ENCODE peak calls at places on chromosomes 11 and 22, in four cellular contexts. U is tibial artery, W is kidney, T is SJSA1. V is an unnamed sample.

GRCh38 chr11:99160447-99160846 is 139.7 kb downstream of the CNTN5 start:
- DNase-seq in U (no peak), T (no peak), W (no peak), V (no peak)

GRCh38 chr11:93521086-93521485 is 22.1 kb downstream of the SMCO4 start:
- DNase-seq in W (no peak), U (no peak), T (no peak), V (no peak)

GRCh38 chr11:93568726-93569125 is 25.5 kb upstream of the SMCO4 start:
- DNase-seq in W (no peak), T (no peak), U (no peak), V (no peak)

GRCh38 chr22:49243335-49243734 is 584.3 kb downstream of the BRD1 start:
- DNase-seq in W (peak), U (no peak), T (no peak), V (no peak)

GRCh38 chr11:22371188-22371587 is 33.0 kb downstream of the SLC17A6 start:
- DNase-seq in U (no peak), T (no peak), W (no peak), V (no peak)

GRCh38 chr22:49503896-49504521 is 323.7 kb downstream of the BRD1 start:
- DNase-seq in W (no peak), U (no peak), T (no peak), V (no peak)

GRCh38 chr11:75249704-75250103 is 9.1 kb downstream of the TPBGL start:
- DNase-seq in U (peak), T (no peak), W (no peak), V (no peak)

GRCh38 chr22:19873138-19873959 is 18.7 kb upstream of the GNB1L start:
- DNase-seq in U (peak), W (peak), T (no peak), V (no peak)

GRCh38 chr22:21710156-21710555 is 25.4 kb downstream of the YPEL1 start:
- DNase-seq in U (no peak), T (no peak), W (no peak), V (no peak)

GRCh38 chr22:42676059-42676607 is 26.9 kb upstream of the CYB5R3 start:
- DNase-seq in T (no peak), W (no peak), U (no peak), V (no peak)

GRCh38 chr22:31107206-31108118 is at the start of gene SELENOM:
- DNase-seq in T (peak), U (peak), W (peak), V (peak)

GRCh38 chr11:77596626-77597025 is 6.9 kb downstream of the AQP11 start:
- DNase-seq in U (no peak), T (no peak), W (no peak), V (no peak)

GRCh38 chr22:49871482-49871881 is 17.8 kb downstream of the ZBED4 start:
- DNase-seq in U (no peak), W (no peak), T (no peak), V (no peak)

GRCh38 chr11:10197091-10197490 is 96.9 kb downstream of the SBF2 start:
- DNase-seq in U (no peak), T (no peak), W (no peak), V (no peak)

GRCh38 chr11:17504330-17505107 is 27.9 kb upstream of the ABCC8 start:
- DNase-seq in U (peak), W (peak), T (peak), V (peak)

GRCh38 chr11:134576286-134576685 is 164.2 kb upstream of the B3GAT1 start:
- DNase-seq in W (no peak), T (no peak), U (no peak), V (no peak)

GRCh38 chr11:113119074-113119473 is 157.9 kb downstream of the NCAM1 start:
- DNase-seq in U (no peak), T (peak), W (no peak), V (no peak)

GRCh38 chr11:19164230-19164855 is 37.4 kb downstream of the CSRP3 start:
- DNase-seq in W (no peak), T (no peak), U (no peak), V (no peak)

GRCh38 chr22:25153961-25154685 is 45.5 kb upstream of the CRYBB3 start:
- DNase-seq in T (no peak), W (no peak), U (peak), V (peak)

GRCh38 chr11:93249437-93250210 is 51.8 kb upstream of the SLC36A4 start:
- DNase-seq in T (no peak), U (no peak), W (no peak), V (no peak)

GRCh38 chr11:99638073-99638553 is 617.4 kb downstream of the CNTN5 start:
- DNase-seq in T (no peak), W (no peak), U (no peak), V (no peak)

GRCh38 chr11:31873115-31873514 is 62.0 kb upstream of the PAX6 start:
- DNase-seq in U (no peak), T (no peak), W (no peak), V (no peak)

GRCh38 chr22:45009881-45010531 is at the start of gene PHF21B:
- DNase-seq in T (peak), W (peak), U (no peak), V (peak)

GRCh38 chr11:5303643-5304042 is 1.9 kb upstream of the OR51B4 start:
- DNase-seq in U (no peak), W (no peak), T (no peak), V (no peak)

GRCh38 chr11:112659185-112659584 is 302.0 kb upstream of the NCAM1 start:
- DNase-seq in T (no peak), U (no peak), W (no peak), V (no peak)

GRCh38 chr11:128559496-128560103 is 27.8 kb downstream of the ETS1 start:
- DNase-seq in U (no peak), T (no peak), W (no peak), V (no peak)

GRCh38 chr22:25137577-25138525 is 61.8 kb upstream of the CRYBB3 start:
- DNase-seq in W (no peak), T (no peak), U (no peak), V (no peak)

GRCh38 chr11:13052130-13052541 is 43.0 kb downstream of the RASSF10 start:
- DNase-seq in W (no peak), U (no peak), T (no peak), V (no peak)

GRCh38 chr22:38312261-38312800 is 4.9 kb downstream of the CSNK1E start:
- DNase-seq in U (no peak), T (no peak), W (no peak), V (no peak)

GRCh38 chr22:38308791-38309498 is 8.3 kb downstream of the CSNK1E start:
- DNase-seq in T (no peak), U (no peak), W (no peak), V (no peak)

GRCh38 chr22:38311331-38311635 is 6.0 kb downstream of the CSNK1E start:
- DNase-seq in U (no peak), T (peak), W (no peak), V (no peak)

GRCh38 chr22:38310518-38311330 is 6.5 kb downstream of the CSNK1E start:
- DNase-seq in U (peak), T (peak), W (no peak), V (no peak)

DNA sequence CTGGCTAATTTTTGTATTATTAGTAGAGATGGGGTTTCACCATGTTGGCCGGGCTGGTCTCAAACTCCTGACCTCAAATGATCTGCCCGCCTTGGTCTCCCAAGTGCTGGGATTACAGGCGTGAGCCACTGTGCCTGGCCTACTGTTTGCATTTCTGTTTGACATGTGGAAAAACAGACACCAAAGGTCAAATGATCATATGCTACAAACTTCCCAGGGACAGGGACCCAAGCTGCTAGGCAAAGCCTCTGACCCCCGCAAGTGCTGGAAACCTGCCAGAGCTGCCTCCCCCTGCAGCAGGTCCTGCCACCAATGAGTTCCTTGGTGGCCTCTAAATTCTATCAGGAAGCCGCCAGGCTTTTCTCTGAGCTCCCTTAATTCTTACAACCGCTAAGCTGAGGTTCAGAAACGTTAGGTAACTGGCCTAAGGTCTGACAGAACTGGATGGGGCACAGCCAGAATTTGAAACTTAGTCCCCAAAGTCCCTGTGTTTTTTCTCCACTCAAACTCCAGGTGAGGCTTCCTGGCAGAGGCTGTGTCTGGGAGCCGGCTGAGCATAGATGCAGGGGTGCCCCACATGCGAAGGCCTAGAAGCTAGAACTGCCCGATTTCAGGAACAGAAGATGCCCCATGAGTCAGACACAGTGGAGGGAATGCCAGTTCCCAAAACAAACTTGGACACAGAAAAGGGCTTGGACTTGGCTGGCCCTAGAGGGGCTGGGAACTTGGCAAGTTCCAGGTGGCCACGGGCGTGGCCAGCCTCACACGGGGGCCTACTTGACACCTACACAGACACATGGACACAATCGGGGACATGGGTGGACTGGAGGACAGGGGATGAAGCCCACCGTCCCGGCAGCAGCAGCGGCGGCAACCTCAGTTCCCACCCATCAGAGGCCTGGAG is 7.4 kb downstream of the CSNK1E start:
- DNase-seq in T (no peak), U (peak), W (no peak), V (no peak)
- H3K27ac ChIP-seq in T (peak), U (peak), W (peak), V (peak)

GRCh38 chr11:72741849-72742521 is 10.2 kb downstream of the ARAP1 start:
- DNase-seq in W (peak), T (no peak), U (no peak), V (peak)
- H3K4me3 ChIP-seq in W (no peak), T (no peak), U (no peak), V (no peak)

GRCh38 chr22:39527481-39527961 is 5.0 kb downstream of the RPS19BP1 start:
- DNase-seq in T (peak), W (peak), U (no peak), V (no peak)
- H3K27ac ChIP-seq in T (no peak), W (no peak), U (peak), V (no peak)

DNA sequence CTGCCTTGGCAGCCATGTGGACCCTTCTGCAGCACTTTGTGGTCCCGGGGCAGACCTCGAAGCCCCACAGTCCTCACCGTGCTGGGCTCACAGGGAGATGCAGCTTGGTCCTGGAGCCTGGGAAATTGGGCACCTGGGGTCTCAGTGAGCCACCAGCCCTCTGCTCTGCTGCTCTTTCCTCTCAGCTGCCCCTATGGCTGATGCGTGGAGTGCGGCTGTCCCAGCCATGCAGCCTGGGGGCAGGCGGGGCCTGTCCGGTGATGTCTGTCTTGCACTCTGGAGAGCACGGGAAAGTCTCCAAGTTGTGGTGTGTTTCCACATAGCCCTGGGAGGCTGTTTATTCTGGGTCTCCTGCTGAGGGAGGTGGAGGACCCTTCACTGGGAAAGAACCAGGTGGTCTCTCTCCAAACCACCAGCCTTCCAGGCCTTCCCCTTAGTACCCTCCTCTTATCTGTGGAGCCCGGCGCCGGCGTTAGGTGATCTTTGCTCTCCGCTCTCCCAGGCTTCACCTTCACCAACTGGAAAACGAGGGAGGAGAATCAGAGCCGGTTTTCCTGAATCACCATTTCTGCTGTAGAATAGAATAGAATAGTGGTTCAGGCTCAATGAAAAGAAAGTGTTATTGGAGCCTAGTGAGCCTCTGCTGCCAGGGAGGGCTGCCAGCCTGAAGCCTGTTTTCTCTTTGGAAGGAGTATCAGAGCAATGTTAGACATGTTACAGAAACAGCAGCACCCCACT is 41.2 kb upstream of the GRAMD4 start:
- DNase-seq in T (no peak), W (peak), U (peak), V (peak)
- H3K4me3 ChIP-seq in T (no peak), W (peak), U (no peak), V (peak)

GRCh38 chr11:88337342-88338222 is at the start of gene CTSC:
- DNase-seq in T (peak), U (peak), W (peak), V (peak)

GRCh38 chr11:88341852-88342251 is 4.3 kb upstream of the CTSC start:
- DNase-seq in U (no peak), T (no peak), W (no peak), V (no peak)

GRCh38 chr11:88340366-88340930 is 2.9 kb upstream of the CTSC start:
- DNase-seq in W (no peak), U (no peak), T (no peak), V (no peak)

GRCh38 chr11:88335284-88335683 is 2.3 kb downstream of the CTSC start:
- DNase-seq in U (no peak), W (no peak), T (no peak), V (no peak)

GRCh38 chr11:88338223-88338661 is 706 bp upstream of the CTSC start:
- DNase-seq in W (peak), U (peak), T (peak), V (peak)
- H3K27ac ChIP-seq in W (peak), U (peak), T (no peak), V (peak)

GRCh38 chr11:117930668-117931330 is 1.6 kb upstream of the TMPRSS13 start:
- DNase-seq in T (no peak), W (peak), U (peak), V (no peak)
- H3K4me3 ChIP-seq in T (no peak), W (no peak), U (no peak), V (no peak)

DNA sequence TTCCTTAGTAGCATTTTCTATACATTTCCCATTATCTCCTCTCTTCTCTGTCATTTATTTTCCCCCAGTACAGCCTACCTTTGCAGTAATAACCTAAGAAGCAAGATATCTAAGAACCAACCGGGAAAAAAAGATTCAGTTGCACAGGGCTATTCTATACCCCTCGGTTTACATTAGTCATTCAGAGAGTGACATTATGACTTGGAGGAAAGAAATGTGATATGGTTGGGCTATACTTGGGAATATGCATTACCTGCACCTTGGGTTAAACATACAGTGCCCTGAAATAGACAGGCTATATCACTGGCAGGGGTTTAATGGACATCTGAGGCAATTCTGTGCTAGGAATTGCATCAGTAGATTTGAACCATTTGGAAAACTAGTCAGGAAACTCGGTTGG is 973.0 kb downstream of the NTM start:
- DNase-seq in T (no peak), W (no peak), U (no peak), V (no peak)
- H3K27ac ChIP-seq in T (no peak), W (no peak), U (no peak), V (no peak)

GRCh38 chr11:125441648-125442410 is 54.2 kb downstream of the FEZ1 start:
- DNase-seq in W (no peak), U (peak), T (no peak), V (no peak)
- H3K4me3 ChIP-seq in W (no peak), U (no peak), T (no peak), V (no peak)

DNA sequence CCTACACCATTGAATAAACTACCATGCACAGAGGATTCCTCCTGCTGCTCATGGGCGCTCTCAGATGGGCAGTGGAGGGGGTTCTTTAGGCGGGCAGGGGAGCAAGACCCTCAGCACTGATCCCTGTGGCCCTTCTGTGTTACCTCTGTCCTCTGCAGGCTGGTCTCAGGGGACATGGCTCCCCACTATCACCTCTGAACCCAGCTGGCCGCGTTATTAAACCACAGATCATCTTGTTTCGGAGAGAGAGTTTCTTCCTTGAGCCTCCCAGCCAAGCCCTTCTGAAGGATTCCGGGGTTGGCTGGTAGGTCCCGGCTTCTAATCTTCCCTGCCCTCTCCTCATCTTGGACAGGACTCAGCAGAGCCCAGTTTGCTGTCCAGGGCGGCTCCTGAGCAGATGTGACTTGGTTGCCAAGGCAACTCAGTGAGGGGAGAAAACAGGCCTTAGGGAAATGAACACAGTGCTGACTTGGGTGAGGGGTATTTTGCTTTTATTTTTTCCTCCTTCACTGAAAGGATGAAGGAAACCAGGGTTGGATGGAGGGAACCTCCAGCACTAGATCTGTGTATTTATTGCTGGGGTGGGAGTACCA is 13.3 kb downstream of the APOL3 start:
- DNase-seq in W (no peak), U (no peak), T (no peak), V (no peak)
- H3K27ac ChIP-seq in W (no peak), U (no peak), T (no peak), V (peak)

V was measured in heart left ventricle.